ENCODE peak calls at places on chromosome 3, in five cellular contexts. J is activated effector memory CD4-positive, alpha-beta T cell treated with anti-CD3 and anti-CD28 coated beads, Interleukin-2, amount 50 U/mL, for 16 hours; P is activated CD8-positive, alpha-beta memory T cell treated with anti-CD3 and anti-CD28 coated beads, Interleukin-2, amount 10 ng/mL, durations not matched to agents 7 days and 5 days; T is HT1080; Z is GM03348. Q is an unnamed sample.

GRCh38 chr3:37941608-37942540 is 48.7 kb upstream of the VILL start:
- DNase-seq in J (no peak), P (no peak), T (no peak), Z (no peak), Q (no peak)

GRCh38 chr3:1068985-1069384 is 23.8 kb upstream of the CNTN6 start:
- DNase-seq in J (no peak), P (no peak), T (no peak), Z (no peak), Q (no peak)

GRCh38 chr3:12371525-12372140 is 82.8 kb downstream of the PPARG start:
- DNase-seq in J (no peak), P (no peak), T (no peak), Z (no peak), Q (no peak)

GRCh38 chr3:154886437-154886836 is 193.7 kb upstream of the MME start:
- DNase-seq in J (no peak), P (no peak), T (peak), Z (peak), Q (no peak)

GRCh38 chr3:158568784-158569183 is 2.2 kb upstream of the MLF1 start:
- DNase-seq in J (no peak), P (no peak), T (peak), Z (no peak), Q (no peak)

GRCh38 chr3:126511291-126511690 is 6.3 kb downstream of the UROC1 start:
- DNase-seq in J (peak), P (no peak), T (no peak), Z (no peak), Q (no peak)

GRCh38 chr3:98806583-98806982 is 43.4 kb downstream of the ST3GAL6 start:
- DNase-seq in J (no peak), P (no peak), T (no peak), Z (no peak), Q (no peak)

GRCh38 chr3:133977568-133977967 is 52.2 kb downstream of the SLCO2A1 start:
- DNase-seq in J (no peak), P (no peak), T (no peak), Z (no peak), Q (no peak)

GRCh38 chr3:24498796-24499195 is 4.1 kb upstream of the THRB start:
- DNase-seq in J (no peak), P (no peak), T (no peak), Z (no peak), Q (no peak)

GRCh38 chr3:164526250-164526649 is 552.0 kb downstream of the SI start:
- DNase-seq in J (no peak), P (no peak), T (no peak), Z (no peak), Q (no peak)

GRCh38 chr3:18069564-18069963 is 327.1 kb upstream of the TBC1D5 start:
- DNase-seq in J (no peak), P (no peak), T (no peak), Z (no peak), Q (no peak)

GRCh38 chr3:128278761-128279593 is 125.7 kb downstream of the EEFSEC start:
- DNase-seq in J (no peak), P (peak), T (peak), Z (peak), Q (no peak)